ENCODE peak calls at places on chromosomes 3 and 15, in eight cellular contexts. X is aorta, Q is heart right ventricle, N is transverse colon, A is heart left ventricle, W is A549, P is PC-3, Y is K562. C is an unnamed sample.
A peak's percentile ranks its signal among the peaks of the same experiment; 100 is the strongest.

GRCh38 chr15:58643996-58644395 is 105.5 kb downstream of the ADAM10 start:
- DNase-seq in X (no peak), Q (no peak), N (no peak), A (no peak), W (no peak), P (no peak), Y (no peak), C (no peak)

GRCh38 chr15:38622317-38622716 is 57.7 kb upstream of the RASGRP1 start:
- DNase-seq in X (no peak), Q (no peak), N (peak; percentile 71), A (no peak), W (no peak), P (no peak), Y (no peak), C (no peak)

GRCh38 chr3:14770591-14770990 is 48.2 kb upstream of the FGD5 start:
- DNase-seq in X (no peak), Q (no peak), N (no peak), A (no peak), W (no peak), P (no peak), Y (no peak), C (no peak)

GRCh38 chr15:57675481-57676181 is 30.9 kb upstream of the POLR2M start:
- DNase-seq in X (no peak), Q (no peak), N (no peak), A (no peak), W (no peak), P (peak; percentile 81), Y (no peak), C (no peak)

GRCh38 chr3:22377421-22377820 is 626.4 kb upstream of the ZNF385D start:
- DNase-seq in X (no peak), Q (no peak), N (no peak), A (no peak), W (no peak), P (peak; percentile 83), Y (no peak), C (no peak)

GRCh38 chr3:188286087-188286513 is 132.1 kb downstream of the LPP start:
- DNase-seq in X (no peak), Q (peak; percentile 59), N (no peak), A (peak; percentile 59), W (peak; percentile 52), P (peak; percentile 93), Y (no peak), C (no peak)

GRCh38 chr3:48405343-48405881 is 24.5 kb downstream of the PLXNB1 start:
- DNase-seq in X (peak; percentile 71), Q (no peak), N (no peak), A (no peak), W (no peak), P (no peak), Y (no peak), C (no peak)

GRCh38 chr15:95929232-95929846 is 401.2 kb upstream of the NR2F2 start:
- DNase-seq in X (no peak), Q (no peak), N (no peak), A (no peak), W (no peak), P (no peak), Y (peak; percentile 96), C (no peak)

GRCh38 chr3:95434436-95434835 is 1371.6 kb downstream of the NSUN3 start:
- DNase-seq in X (no peak), Q (no peak), N (no peak), A (no peak), W (no peak), P (no peak), Y (no peak), C (no peak)

GRCh38 chr3:23567917-23568316 is 237.8 kb upstream of the UBE2E1 start:
- DNase-seq in X (no peak), Q (peak; percentile 27), N (no peak), A (peak; percentile 25), W (peak; percentile 40), P (peak; percentile 96), Y (no peak), C (no peak)

GRCh38 chr3:169871129-169871886 is 1.6 kb upstream of the LRRC31 start:
- DNase-seq in X (no peak), Q (no peak), N (peak; percentile 71), A (no peak), W (no peak), P (peak; percentile 43), Y (no peak), C (peak; percentile 31)

GRCh38 chr3:185460719-185461350 is 38.0 kb downstream of the TMEM41A start:
- DNase-seq in X (no peak), Q (no peak), N (no peak), A (no peak), W (peak; percentile 26), P (peak; percentile 75), Y (peak; percentile 55), C (peak; percentile 7)

GRCh38 chr3:160449660-160450598 is at the start of gene TRIM59:
- DNase-seq in X (peak; percentile 95), Q (peak; percentile 57), N (peak; percentile 96), A (peak; percentile 71), W (peak; percentile 97), P (peak; percentile 97), Y (peak; percentile 99), C (peak; percentile 98)

GRCh38 chr3:18505056-18505455 is 79.9 kb upstream of the SATB1 start:
- DNase-seq in X (no peak), Q (no peak), N (no peak), A (no peak), W (no peak), P (peak; percentile 8), Y (no peak), C (no peak)

GRCh38 chr3:150925751-150926201 is 20.5 kb upstream of the MINDY4B start:
- DNase-seq in X (no peak), Q (peak; percentile 19), N (peak; percentile 60), A (peak; percentile 11), W (peak; percentile 49), P (peak; percentile 61), Y (peak; percentile 64), C (peak; percentile 47)

GRCh38 chr3:154081305-154081704 is 39.9 kb upstream of the ARHGEF26 start:
- DNase-seq in X (no peak), Q (no peak), N (no peak), A (no peak), W (no peak), P (no peak), Y (no peak), C (no peak)

GRCh38 chr15:38930851-38931572 is 366.4 kb upstream of the RASGRP1 start:
- DNase-seq in X (no peak), Q (no peak), N (no peak), A (no peak), W (no peak), P (no peak), Y (no peak), C (no peak)

GRCh38 chr3:132593950-132594328 is 3.1 kb upstream of the ACKR4 start:
- DNase-seq in X (no peak), Q (no peak), N (no peak), A (no peak), W (no peak), P (peak; percentile 57), Y (no peak), C (no peak)

GRCh38 chr3:95297586-95297985 is 1234.7 kb downstream of the NSUN3 start:
- DNase-seq in X (no peak), Q (no peak), N (no peak), A (no peak), W (no peak), P (peak; percentile 43), Y (no peak), C (no peak)

GRCh38 chr3:51371943-51372557 is 13.0 kb upstream of the MANF start:
- DNase-seq in X (peak; percentile 64), Q (no peak), N (peak; percentile 44), A (no peak), W (peak; percentile 68), P (peak; percentile 95), Y (peak; percentile 58), C (peak; percentile 57)

GRCh38 chr15:83443076-83443847 is 3.9 kb upstream of the SH3GL3 start:
- DNase-seq in X (no peak), Q (no peak), N (no peak), A (no peak), W (no peak), P (no peak), Y (no peak), C (no peak)

GRCh38 chr3:45939341-45939771 is 3.9 kb upstream of the CXCR6 start:
- DNase-seq in X (no peak), Q (no peak), N (no peak), A (no peak), W (no peak), P (peak; percentile 24), Y (no peak), C (no peak)

DNA sequence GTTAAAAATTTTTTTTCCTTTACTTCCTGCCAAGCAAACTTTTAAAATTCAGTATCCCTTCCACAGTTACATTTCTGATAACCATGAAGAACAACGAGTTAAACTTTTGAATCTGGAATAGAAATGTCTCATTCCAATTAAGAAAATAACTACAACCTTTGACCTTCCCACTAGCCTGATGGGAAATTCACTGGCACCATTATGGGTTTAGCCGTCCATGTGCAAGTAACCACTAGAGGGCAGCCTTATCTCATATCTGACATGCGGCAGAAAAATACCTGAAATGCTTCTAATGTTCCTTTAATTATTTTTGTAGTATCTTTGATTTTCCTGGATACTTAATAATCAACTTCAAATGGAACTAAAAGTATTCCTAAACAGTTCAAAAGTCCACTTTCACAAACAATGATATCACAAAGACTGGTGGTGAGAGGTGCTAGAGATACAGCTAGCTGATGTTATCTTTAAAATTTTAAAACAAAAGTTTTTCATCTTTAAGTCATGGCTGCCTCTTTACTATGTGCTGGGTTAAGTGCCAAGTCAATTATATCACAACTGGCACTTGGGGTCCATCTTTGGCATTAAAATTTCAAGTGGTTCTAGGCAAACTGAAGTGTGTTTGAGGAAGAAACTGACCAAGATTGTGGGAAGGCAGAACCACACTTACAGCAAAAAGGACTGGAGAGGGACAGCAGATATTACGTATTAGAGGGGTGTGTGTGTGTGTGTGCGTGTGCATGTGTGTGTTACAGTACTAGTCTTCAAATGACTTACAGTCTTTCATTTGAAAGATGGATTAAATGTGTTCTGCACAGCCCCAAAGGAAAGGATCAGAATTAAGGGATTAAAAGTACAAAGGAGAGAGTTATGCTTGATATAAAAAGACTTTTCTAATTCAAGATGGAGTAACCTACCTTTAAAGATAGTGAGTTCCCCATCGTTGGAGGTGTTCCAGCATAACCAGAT is 107.1 kb upstream of the ICE2 start:
- DNase-seq in X (no peak), Q (peak; percentile 71), N (peak; percentile 64), A (peak; percentile 60), W (peak; percentile 75), P (peak; percentile 74), Y (peak; percentile 69), C (peak; percentile 82)
- H3K4me1 ChIP-seq in X (no peaks in the 10 kb centered on the region), Q (peaks cover 14% of the 10 kb centered on the region), N (no peaks in the 10 kb centered on the region), A (peaks cover 52% of the 10 kb centered on the region), W (peaks cover 4% of the 10 kb centered on the region), P (no peaks in the 10 kb centered on the region), Y (no peaks in the 10 kb centered on the region), C (peaks cover 5% of the 10 kb centered on the region)

GRCh38 chr3:71726106-71726505 is 904 bp upstream of the EIF4E3 start:
- DNase-seq in X (no peak), Q (no peak), N (peak; percentile 26), A (no peak), W (no peak), P (no peak), Y (no peak), C (no peak)
- H3K4me1 ChIP-seq in X (no peaks in the 10 kb centered on the region), Q (peaks cover 15% of the 10 kb centered on the region), N (peaks cover 12% of the 10 kb centered on the region), A (peaks cover 11% of the 10 kb centered on the region), W (peaks cover 7% of the 10 kb centered on the region), P (peaks cover 9% of the 10 kb centered on the region), Y (peaks cover 11% of the 10 kb centered on the region), C (no peaks in the 10 kb centered on the region)

GRCh38 chr15:100909582-100909981 is 9.6 kb upstream of the LRRK1 start:
- DNase-seq in X (peak; percentile 30), Q (no peak), N (no peak), A (no peak), W (no peak), P (no peak), Y (no peak), C (no peak)
- H3K4me1 ChIP-seq in X (no peaks in the 10 kb centered on the region), Q (no peaks in the 10 kb centered on the region), N (no peaks in the 10 kb centered on the region), A (peaks cover 3% of the 10 kb centered on the region), W (no peaks in the 10 kb centered on the region), P (peaks cover 5% of the 10 kb centered on the region), Y (no peaks in the 10 kb centered on the region), C (no peaks in the 10 kb centered on the region)

GRCh38 chr15:36977620-36978610 is 122.4 kb downstream of the MEIS2 start:
- DNase-seq in X (no peak), Q (no peak), N (no peak), A (no peak), W (no peak), P (no peak), Y (no peak), C (no peak)
- H3K4me1 ChIP-seq in X (no peaks in the 10 kb centered on the region), Q (no peaks in the 10 kb centered on the region), N (no peaks in the 10 kb centered on the region), A (peaks cover 7% of the 10 kb centered on the region), W (no peaks in the 10 kb centered on the region), P (no peaks in the 10 kb centered on the region), Y (no peaks in the 10 kb centered on the region), C (no peaks in the 10 kb centered on the region)

C was measured in OCI-LY7.